ENCODE peak calls at places on chromosomes 11 and 22, in four cellular contexts. L, K, N and S are unnamed samples. For H3K4me1, the result is how much of the 10 kb centered on the place peaks cover.

GRCh38 chr11:47355283-47356128 is 3.0 kb upstream of the MYBPC3 start:
- DNase-seq in L (peak), K (peak), N (peak), S (no peak)

GRCh38 chr11:117466966-117467365 is 139.3 kb downstream of the CEP164 start:
- DNase-seq in L (no peak), K (no peak), N (no peak), S (no peak)

GRCh38 chr11:62752994-62753735 is 795 bp downstream of the ZBTB3 start:
- DNase-seq in L (no peak), K (no peak), N (no peak), S (no peak)

GRCh38 chr22:29451863-29452262 is 13.5 kb downstream of the RFPL1 start:
- DNase-seq in L (no peak), K (no peak), N (no peak), S (no peak)

GRCh38 chr11:7905961-7906429 is 25.1 kb downstream of the OR10A6 start:
- DNase-seq in L (peak), K (peak), N (no peak), S (no peak)

GRCh38 chr11:13487661-13488030 is 8.2 kb downstream of the PTH start:
- DNase-seq in L (no peak), K (peak), N (no peak), S (no peak)

GRCh38 chr11:117058761-117059233 is 39.4 kb downstream of the SIK3 start:
- DNase-seq in L (no peak), K (peak), N (no peak), S (no peak)

GRCh38 chr11:20963596-20963995 is 294.2 kb downstream of the NELL1 start:
- DNase-seq in L (peak), K (no peak), N (no peak), S (no peak)

GRCh38 chr11:6628526-6628925 is 9.3 kb upstream of the TPP1 start:
- DNase-seq in L (no peak), K (no peak), N (no peak), S (no peak)

GRCh38 chr11:14417975-14418374 is 59.0 kb upstream of the RRAS2 start:
- DNase-seq in L (no peak), K (no peak), N (no peak), S (no peak)

GRCh38 chr11:58504232-58504631 is 3.7 kb downstream of the OR5B21 start:
- DNase-seq in L (no peak), K (no peak), N (no peak), S (no peak)
- H3K27ac ChIP-seq in L (no peak), K (no peak), N (no peak), S (no peak)

DNA sequence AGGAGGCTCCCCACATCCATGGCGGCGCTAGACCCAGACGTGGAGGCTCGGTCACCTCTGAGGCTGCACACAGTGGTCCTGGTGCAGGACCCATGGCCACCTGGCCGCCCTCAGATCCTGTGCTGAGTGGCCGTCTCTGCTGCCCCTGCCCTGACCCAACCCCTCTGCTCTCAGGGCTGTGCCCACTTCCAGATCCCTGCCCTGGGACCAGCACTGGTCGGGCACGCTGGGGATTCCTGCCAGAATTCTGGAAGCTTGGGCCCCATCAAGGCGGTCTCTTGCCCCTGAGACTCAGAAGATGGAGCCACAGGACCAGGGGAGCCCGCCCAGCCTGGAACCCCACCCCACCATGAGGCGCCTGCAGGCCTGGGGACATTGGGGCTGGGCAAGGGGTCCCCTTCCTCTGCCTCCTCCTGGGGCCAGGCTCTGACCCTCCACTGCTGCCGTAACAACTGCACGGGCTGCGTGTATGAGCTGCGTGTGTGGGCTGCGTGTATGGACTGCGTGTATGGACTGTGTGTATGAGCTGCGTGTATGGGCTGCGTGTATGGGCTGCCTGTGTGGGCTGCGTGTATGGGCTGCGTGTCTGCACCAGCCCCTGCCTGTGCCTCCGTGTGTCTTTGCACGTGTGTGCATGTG is 48.7 kb downstream of the IGLL1 start:
- DNase-seq in L (no peak), K (no peak), N (no peak), S (no peak)
- H3K4me1 ChIP-seq in L (under half), K (under half), N (under half), S (under half)

GRCh38 chr11:129992161-129992944 is 10.3 kb downstream of the PRDM10 start:
- DNase-seq in L (peak), K (peak), N (peak), S (no peak)
- TF ChIP-seq CTCF in L (peak), K (peak), N (no peak), S (no peak)

GRCh38 chr11:119370486-119371046 is 10.9 kb downstream of the USP2 start:
- DNase-seq in L (no peak), K (no peak), N (peak), S (no peak)
- H3K27ac ChIP-seq in L (no peak), K (no peak), N (peak), S (peak)

DNA sequence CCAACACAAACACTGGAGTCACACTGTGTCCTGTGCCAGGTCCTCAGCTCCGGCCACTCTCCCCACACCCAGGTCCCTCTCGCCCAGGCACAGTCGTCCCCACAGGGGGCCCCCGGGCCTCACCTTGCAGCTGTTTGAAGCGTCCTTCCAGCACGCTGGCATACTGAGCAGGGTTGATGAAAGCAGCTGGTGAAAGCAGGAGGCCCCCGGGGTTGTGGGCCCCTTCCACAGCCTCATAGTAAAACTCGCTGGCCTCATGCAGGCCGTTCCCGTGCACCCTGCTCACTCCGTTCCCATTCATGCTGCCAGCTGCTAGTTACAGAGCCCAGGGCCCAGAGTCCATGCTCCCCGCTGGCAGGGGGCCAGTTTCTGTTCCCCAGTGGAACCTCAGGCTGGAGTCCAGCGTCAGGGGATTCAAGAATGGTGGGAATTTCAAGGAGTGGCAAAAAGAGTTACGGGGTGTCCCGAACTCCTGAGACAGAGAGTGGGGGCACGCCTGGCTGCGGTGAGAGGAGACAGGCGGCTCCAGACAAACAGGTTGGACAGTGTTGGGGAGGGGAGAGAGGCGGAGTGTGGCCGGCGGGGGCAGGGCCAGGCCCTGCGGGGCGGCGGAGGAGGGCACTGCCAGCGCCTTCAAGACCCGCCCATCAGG is 10.6 kb downstream of the SPTBN2 start:
- DNase-seq in L (peak), K (no peak), N (peak), S (no peak)
- H3K4me1 ChIP-seq in L (under half), K (under half), N (under half), S (under half)